ENCODE peak calls at places on chromosome 9, in eight cellular contexts. One of them, this sample, is unnamed.

GRCh38 chr9:107650321-107650720 is 160.8 kb upstream of the KLF4 start:
- DNase-seq in WERI-Rb-1: no peak
- DNase-seq in esophagus squamous epithelium: no peak
- DNase-seq in lung: no peak
- DNase-seq in sigmoid colon: no peak
- DNase-seq in Peyer's patch: no peak
- DNase-seq in AG10803: peak
- DNase-seq in choroid plexus epithelial cell: peak
- DNase-seq in this sample: no peak

GRCh38 chr9:98808411-98808815 is 943 bp downstream of the GALNT12 start:
- DNase-seq in sigmoid colon: peak
- DNase-seq in lung: peak
- DNase-seq in AG10803: no peak
- DNase-seq in esophagus squamous epithelium: no peak
- DNase-seq in WERI-Rb-1: peak
- DNase-seq in Peyer's patch: peak
- DNase-seq in choroid plexus epithelial cell: no peak
- DNase-seq in this sample: no peak

GRCh38 chr9:75071530-75072122 is 16.3 kb downstream of the NMRK1 start:
- DNase-seq in sigmoid colon: no peak
- DNase-seq in choroid plexus epithelial cell: no peak
- DNase-seq in AG10803: no peak
- DNase-seq in WERI-Rb-1: peak
- DNase-seq in lung: peak
- DNase-seq in esophagus squamous epithelium: no peak
- DNase-seq in Peyer's patch: peak
- DNase-seq in this sample: no peak

GRCh38 chr9:90034071-90034470 is 429.3 kb downstream of the GADD45G start:
- DNase-seq in choroid plexus epithelial cell: no peak
- DNase-seq in WERI-Rb-1: no peak
- DNase-seq in esophagus squamous epithelium: no peak
- DNase-seq in Peyer's patch: no peak
- DNase-seq in lung: no peak
- DNase-seq in sigmoid colon: no peak
- DNase-seq in AG10803: no peak
- DNase-seq in this sample: no peak

GRCh38 chr9:12798066-12798770 is 23.4 kb downstream of the LURAP1L start:
- DNase-seq in esophagus squamous epithelium: no peak
- DNase-seq in choroid plexus epithelial cell: no peak
- DNase-seq in WERI-Rb-1: peak
- DNase-seq in sigmoid colon: no peak
- DNase-seq in Peyer's patch: no peak
- DNase-seq in AG10803: no peak
- DNase-seq in lung: no peak
- DNase-seq in this sample: no peak

GRCh38 chr9:6467006-6467625 is 54.1 kb downstream of the UHRF2 start:
- DNase-seq in choroid plexus epithelial cell: no peak
- DNase-seq in AG10803: peak
- DNase-seq in lung: no peak
- DNase-seq in esophagus squamous epithelium: no peak
- DNase-seq in sigmoid colon: no peak
- DNase-seq in WERI-Rb-1: no peak
- DNase-seq in Peyer's patch: no peak
- DNase-seq in this sample: no peak

GRCh38 chr9:94639045-94639995 is at the start of gene FBP1:
- DNase-seq in sigmoid colon: peak
- DNase-seq in choroid plexus epithelial cell: peak
- DNase-seq in AG10803: no peak
- DNase-seq in lung: peak
- DNase-seq in Peyer's patch: peak
- DNase-seq in WERI-Rb-1: no peak
- DNase-seq in esophagus squamous epithelium: no peak
- DNase-seq in this sample: peak

GRCh38 chr9:113505963-113506624 is 42.6 kb downstream of the RGS3 start:
- DNase-seq in AG10803: no peak
- DNase-seq in lung: no peak
- DNase-seq in sigmoid colon: no peak
- DNase-seq in choroid plexus epithelial cell: no peak
- DNase-seq in esophagus squamous epithelium: no peak
- DNase-seq in WERI-Rb-1: no peak
- DNase-seq in Peyer's patch: no peak
- DNase-seq in this sample: no peak

GRCh38 chr9:18786936-18787658 is 245.9 kb downstream of the SAXO1 start:
- DNase-seq in AG10803: peak
- DNase-seq in choroid plexus epithelial cell: peak
- DNase-seq in esophagus squamous epithelium: no peak
- DNase-seq in lung: no peak
- DNase-seq in Peyer's patch: no peak
- DNase-seq in sigmoid colon: no peak
- DNase-seq in WERI-Rb-1: no peak
- DNase-seq in this sample: no peak

GRCh38 chr9:14312721-14313377 is 1.1 kb downstream of the NFIB start:
- DNase-seq in choroid plexus epithelial cell: peak
- DNase-seq in esophagus squamous epithelium: no peak
- DNase-seq in sigmoid colon: peak
- DNase-seq in AG10803: no peak
- DNase-seq in WERI-Rb-1: no peak
- DNase-seq in lung: no peak
- DNase-seq in Peyer's patch: no peak
- DNase-seq in this sample: no peak

GRCh38 chr9:36597412-36598178 is 24.9 kb downstream of the MELK start:
- DNase-seq in AG10803: peak
- DNase-seq in Peyer's patch: no peak
- DNase-seq in lung: no peak
- DNase-seq in sigmoid colon: no peak
- DNase-seq in WERI-Rb-1: peak
- DNase-seq in esophagus squamous epithelium: no peak
- DNase-seq in choroid plexus epithelial cell: peak
- DNase-seq in this sample: peak

GRCh38 chr9:96116275-96117051 is 185.5 kb downstream of the HSD17B3 start:
- DNase-seq in choroid plexus epithelial cell: no peak
- DNase-seq in lung: no peak
- DNase-seq in esophagus squamous epithelium: no peak
- DNase-seq in AG10803: no peak
- DNase-seq in Peyer's patch: peak
- DNase-seq in WERI-Rb-1: no peak
- DNase-seq in sigmoid colon: peak
- DNase-seq in this sample: peak

GRCh38 chr9:126116351-126117157 is 210.1 kb upstream of the MVB12B start:
- DNase-seq in WERI-Rb-1: peak
- DNase-seq in sigmoid colon: peak
- DNase-seq in Peyer's patch: no peak
- DNase-seq in choroid plexus epithelial cell: no peak
- DNase-seq in esophagus squamous epithelium: no peak
- DNase-seq in lung: peak
- DNase-seq in AG10803: no peak
- DNase-seq in this sample: no peak

GRCh38 chr9:31629292-31629691 is 755.2 kb upstream of the ACO1 start:
- DNase-seq in AG10803: no peak
- DNase-seq in esophagus squamous epithelium: no peak
- DNase-seq in sigmoid colon: no peak
- DNase-seq in WERI-Rb-1: no peak
- DNase-seq in choroid plexus epithelial cell: no peak
- DNase-seq in Peyer's patch: no peak
- DNase-seq in lung: no peak
- DNase-seq in this sample: no peak

GRCh38 chr9:86252870-86253269 is 6.6 kb downstream of the C9orf153 start:
- DNase-seq in sigmoid colon: no peak
- DNase-seq in lung: no peak
- DNase-seq in Peyer's patch: no peak
- DNase-seq in esophagus squamous epithelium: no peak
- DNase-seq in WERI-Rb-1: no peak
- DNase-seq in choroid plexus epithelial cell: no peak
- DNase-seq in AG10803: no peak
- DNase-seq in this sample: no peak

GRCh38 chr9:113674436-113674835 is 201.7 kb upstream of the ZNF618 start:
- DNase-seq in sigmoid colon: no peak
- DNase-seq in esophagus squamous epithelium: no peak
- DNase-seq in AG10803: peak
- DNase-seq in lung: no peak
- DNase-seq in WERI-Rb-1: no peak
- DNase-seq in choroid plexus epithelial cell: no peak
- DNase-seq in Peyer's patch: no peak
- DNase-seq in this sample: no peak

GRCh38 chr9:108235599-108235998 is 620.2 kb downstream of the ACTL7B start:
- DNase-seq in sigmoid colon: no peak
- DNase-seq in AG10803: no peak
- DNase-seq in esophagus squamous epithelium: no peak
- DNase-seq in Peyer's patch: no peak
- DNase-seq in WERI-Rb-1: no peak
- DNase-seq in lung: no peak
- DNase-seq in choroid plexus epithelial cell: no peak
- DNase-seq in this sample: no peak

GRCh38 chr9:90420211-90420610 is 222.4 kb downstream of the DIRAS2 start:
- DNase-seq in lung: no peak
- DNase-seq in esophagus squamous epithelium: no peak
- DNase-seq in AG10803: no peak
- DNase-seq in choroid plexus epithelial cell: no peak
- DNase-seq in Peyer's patch: no peak
- DNase-seq in sigmoid colon: no peak
- DNase-seq in WERI-Rb-1: no peak
- DNase-seq in this sample: no peak

GRCh38 chr9:1978941-1979340 is 36.2 kb upstream of the SMARCA2 start:
- DNase-seq in choroid plexus epithelial cell: peak
- DNase-seq in WERI-Rb-1: peak
- DNase-seq in AG10803: peak
- DNase-seq in esophagus squamous epithelium: no peak
- DNase-seq in Peyer's patch: no peak
- DNase-seq in lung: no peak
- DNase-seq in sigmoid colon: no peak
- DNase-seq in this sample: no peak

GRCh38 chr9:70566066-70566465 is 151.6 kb upstream of the KLF9 start:
- DNase-seq in WERI-Rb-1: no peak
- DNase-seq in lung: no peak
- DNase-seq in AG10803: no peak
- DNase-seq in Peyer's patch: no peak
- DNase-seq in choroid plexus epithelial cell: no peak
- DNase-seq in esophagus squamous epithelium: no peak
- DNase-seq in sigmoid colon: no peak
- DNase-seq in this sample: no peak

GRCh38 chr9:18485691-18486090 is 11.7 kb downstream of the ADAMTSL1 start:
- DNase-seq in choroid plexus epithelial cell: peak
- DNase-seq in esophagus squamous epithelium: no peak
- DNase-seq in sigmoid colon: no peak
- DNase-seq in WERI-Rb-1: no peak
- DNase-seq in lung: no peak
- DNase-seq in AG10803: peak
- DNase-seq in Peyer's patch: no peak
- DNase-seq in this sample: no peak

GRCh38 chr9:121455527-121456239 is 44.0 kb downstream of the GGTA1 start:
- DNase-seq in AG10803: no peak
- DNase-seq in sigmoid colon: no peak
- DNase-seq in lung: no peak
- DNase-seq in choroid plexus epithelial cell: no peak
- DNase-seq in WERI-Rb-1: no peak
- DNase-seq in esophagus squamous epithelium: no peak
- DNase-seq in Peyer's patch: no peak
- DNase-seq in this sample: no peak

GRCh38 chr9:115234094-115234493 is 116.1 kb upstream of the TNC start:
- DNase-seq in lung: peak
- DNase-seq in Peyer's patch: no peak
- DNase-seq in AG10803: peak
- DNase-seq in esophagus squamous epithelium: no peak
- DNase-seq in choroid plexus epithelial cell: peak
- DNase-seq in sigmoid colon: no peak
- DNase-seq in WERI-Rb-1: no peak
- DNase-seq in this sample: no peak

GRCh38 chr9:84583866-84584265 is 85.7 kb upstream of the NTRK2 start:
- DNase-seq in WERI-Rb-1: no peak
- DNase-seq in lung: no peak
- DNase-seq in choroid plexus epithelial cell: no peak
- DNase-seq in sigmoid colon: no peak
- DNase-seq in AG10803: no peak
- DNase-seq in Peyer's patch: no peak
- DNase-seq in esophagus squamous epithelium: no peak
- DNase-seq in this sample: no peak
- TF ChIP-seq CTCF in WERI-Rb-1: no peak
- TF ChIP-seq CTCF in lung: no peak
- TF ChIP-seq CTCF in choroid plexus epithelial cell: no peak
- TF ChIP-seq CTCF in sigmoid colon: no peak
- TF ChIP-seq CTCF in AG10803: no peak
- TF ChIP-seq CTCF in Peyer's patch: no peak
- TF ChIP-seq CTCF in esophagus squamous epithelium: no peak
- TF ChIP-seq CTCF in this sample: no peak

GRCh38 chr9:137162505-137163100 is 7.2 kb downstream of the LRRC26 start:
- DNase-seq in WERI-Rb-1: no peak
- DNase-seq in lung: no peak
- DNase-seq in esophagus squamous epithelium: no peak
- DNase-seq in sigmoid colon: no peak
- DNase-seq in Peyer's patch: peak
- DNase-seq in AG10803: no peak
- DNase-seq in choroid plexus epithelial cell: no peak
- DNase-seq in this sample: peak
- TF ChIP-seq CTCF in WERI-Rb-1: no peak
- TF ChIP-seq CTCF in lung: no peak
- TF ChIP-seq CTCF in esophagus squamous epithelium: no peak
- TF ChIP-seq CTCF in sigmoid colon: no peak
- TF ChIP-seq CTCF in Peyer's patch: no peak
- TF ChIP-seq CTCF in AG10803: no peak
- TF ChIP-seq CTCF in choroid plexus epithelial cell: no peak
- TF ChIP-seq CTCF in this sample: no peak

DNA sequence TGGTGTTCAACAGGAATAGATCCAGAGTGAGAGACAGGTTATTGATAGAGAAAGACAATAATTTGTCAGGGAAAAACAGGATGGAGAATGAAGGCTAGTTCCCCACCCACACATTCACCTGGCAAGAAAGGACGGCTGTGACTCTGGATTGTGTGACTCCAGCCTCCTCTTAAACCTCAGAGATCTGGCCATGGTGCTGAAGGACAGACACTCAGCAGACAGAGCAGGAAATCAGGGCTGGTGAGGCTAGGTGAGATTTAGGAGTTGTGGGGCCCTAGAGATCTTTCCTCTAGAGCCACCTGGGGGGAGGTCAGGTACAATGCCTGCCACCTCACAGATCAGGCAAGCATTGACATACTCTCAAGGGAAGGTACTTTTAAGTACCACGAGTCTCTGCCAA is 15.2 kb downstream of the OR1B1 start:
- DNase-seq in WERI-Rb-1: no peak
- DNase-seq in choroid plexus epithelial cell: peak
- DNase-seq in sigmoid colon: no peak
- DNase-seq in Peyer's patch: no peak
- DNase-seq in lung: no peak
- DNase-seq in AG10803: no peak
- DNase-seq in esophagus squamous epithelium: no peak
- DNase-seq in this sample: peak
- TF ChIP-seq CTCF in WERI-Rb-1: no peak
- TF ChIP-seq CTCF in choroid plexus epithelial cell: no peak
- TF ChIP-seq CTCF in sigmoid colon: no peak
- TF ChIP-seq CTCF in Peyer's patch: no peak
- TF ChIP-seq CTCF in lung: no peak
- TF ChIP-seq CTCF in AG10803: no peak
- TF ChIP-seq CTCF in esophagus squamous epithelium: no peak
- TF ChIP-seq CTCF in this sample: no peak

DNA sequence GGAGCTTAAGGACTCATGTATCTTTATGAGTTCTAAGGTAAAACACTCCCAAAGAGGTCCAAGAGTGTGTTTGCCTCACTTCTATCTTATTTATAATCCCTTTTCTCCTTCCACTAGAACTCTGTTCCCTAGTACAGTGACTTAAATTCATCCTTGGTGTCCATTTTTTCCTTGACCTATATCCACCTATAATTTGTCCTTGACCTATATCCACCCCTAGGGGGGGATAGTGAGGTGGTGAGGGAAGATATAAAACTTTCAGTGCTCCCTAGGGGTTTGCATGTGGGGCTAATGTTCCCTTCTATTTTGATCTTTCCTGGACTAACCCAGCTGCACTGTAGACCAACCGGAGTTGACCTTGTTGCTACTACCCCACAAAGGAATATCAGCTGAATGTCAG is 83.5 kb upstream of the GNAQ start:
- DNase-seq in sigmoid colon: no peak
- DNase-seq in esophagus squamous epithelium: no peak
- DNase-seq in AG10803: no peak
- DNase-seq in lung: no peak
- DNase-seq in WERI-Rb-1: no peak
- DNase-seq in Peyer's patch: no peak
- DNase-seq in choroid plexus epithelial cell: no peak
- DNase-seq in this sample: no peak
- TF ChIP-seq CTCF in sigmoid colon: no peak
- TF ChIP-seq CTCF in esophagus squamous epithelium: peak
- TF ChIP-seq CTCF in AG10803: peak
- TF ChIP-seq CTCF in lung: no peak
- TF ChIP-seq CTCF in WERI-Rb-1: peak
- TF ChIP-seq CTCF in Peyer's patch: no peak
- TF ChIP-seq CTCF in choroid plexus epithelial cell: peak
- TF ChIP-seq CTCF in this sample: no peak